ENCODE peak calls at places on chromosomes 7 and 10, in seven cellular contexts. L is cardiac muscle cell, N is tibial artery, S is Peyer's patch, I is left ventricle myocardium inferior, V is uterus, A is endodermal cell. D is an unnamed sample.
A peak's percentile ranks its signal among the peaks of the same experiment; 100 is the strongest.

GRCh38 chr10:112963835-112964234 is 13.8 kb downstream of the TCF7L2 start:
- DNase-seq in I (no peak), S (no peak), A (peak; percentile 61), V (no peak), N (no peak), L (peak; percentile 49), D (no peak)

GRCh38 chr7:138091073-138091472 is 14.8 kb downstream of the AKR1D1 start:
- DNase-seq in N (no peak), A (no peak), S (no peak), V (no peak), L (no peak), I (no peak), D (no peak)

GRCh38 chr10:6583447-6583846 is 3.4 kb upstream of the PRKCQ start:
- DNase-seq in A (no peak), N (no peak), V (no peak), S (peak; percentile 37), L (no peak), I (no peak), D (no peak)

GRCh38 chr7:22356855-22357310 is at the start of gene RAPGEF5:
- DNase-seq in N (no peak), I (no peak), S (no peak), A (peak; percentile 85), L (no peak), V (no peak), D (peak; percentile 89)

GRCh38 chr7:107982918-107983389 is 20.0 kb downstream of the LAMB1 start:
- DNase-seq in N (no peak), A (no peak), L (no peak), V (peak; percentile 48), I (no peak), S (no peak), D (no peak)

GRCh38 chr10:125840955-125841354 is 17.6 kb downstream of the BCCIP start:
- DNase-seq in V (no peak), S (no peak), A (no peak), L (no peak), I (no peak), N (no peak), D (no peak)

GRCh38 chr10:60314306-60314940 is 75.3 kb downstream of the ANK3 start:
- DNase-seq in L (peak; percentile 76), V (no peak), A (no peak), I (no peak), S (no peak), N (no peak), D (peak; percentile 62)

GRCh38 chr10:61628199-61628874 is 34.4 kb upstream of the CABCOCO1 start:
- DNase-seq in N (no peak), I (no peak), L (peak; percentile 62), S (no peak), V (no peak), A (no peak), D (no peak)

GRCh38 chr7:44881066-44881600 is 4.2 kb downstream of the PURB start:
- DNase-seq in S (no peak), N (no peak), I (no peak), A (no peak), L (peak; percentile 40), V (no peak), D (no peak)

GRCh38 chr7:7869036-7869435 is 99.6 kb upstream of the GLCCI1 start:
- DNase-seq in I (no peak), V (no peak), N (no peak), L (no peak), S (no peak), A (no peak), D (no peak)
- H3K27ac ChIP-seq in I (peak overlapping the region; percentile 53), V (no peak overlapping the region), N (no peak overlapping the region), L (no peak overlapping the region), S (no peak overlapping the region), A (no peak overlapping the region), D (no peak overlapping the region)

DNA sequence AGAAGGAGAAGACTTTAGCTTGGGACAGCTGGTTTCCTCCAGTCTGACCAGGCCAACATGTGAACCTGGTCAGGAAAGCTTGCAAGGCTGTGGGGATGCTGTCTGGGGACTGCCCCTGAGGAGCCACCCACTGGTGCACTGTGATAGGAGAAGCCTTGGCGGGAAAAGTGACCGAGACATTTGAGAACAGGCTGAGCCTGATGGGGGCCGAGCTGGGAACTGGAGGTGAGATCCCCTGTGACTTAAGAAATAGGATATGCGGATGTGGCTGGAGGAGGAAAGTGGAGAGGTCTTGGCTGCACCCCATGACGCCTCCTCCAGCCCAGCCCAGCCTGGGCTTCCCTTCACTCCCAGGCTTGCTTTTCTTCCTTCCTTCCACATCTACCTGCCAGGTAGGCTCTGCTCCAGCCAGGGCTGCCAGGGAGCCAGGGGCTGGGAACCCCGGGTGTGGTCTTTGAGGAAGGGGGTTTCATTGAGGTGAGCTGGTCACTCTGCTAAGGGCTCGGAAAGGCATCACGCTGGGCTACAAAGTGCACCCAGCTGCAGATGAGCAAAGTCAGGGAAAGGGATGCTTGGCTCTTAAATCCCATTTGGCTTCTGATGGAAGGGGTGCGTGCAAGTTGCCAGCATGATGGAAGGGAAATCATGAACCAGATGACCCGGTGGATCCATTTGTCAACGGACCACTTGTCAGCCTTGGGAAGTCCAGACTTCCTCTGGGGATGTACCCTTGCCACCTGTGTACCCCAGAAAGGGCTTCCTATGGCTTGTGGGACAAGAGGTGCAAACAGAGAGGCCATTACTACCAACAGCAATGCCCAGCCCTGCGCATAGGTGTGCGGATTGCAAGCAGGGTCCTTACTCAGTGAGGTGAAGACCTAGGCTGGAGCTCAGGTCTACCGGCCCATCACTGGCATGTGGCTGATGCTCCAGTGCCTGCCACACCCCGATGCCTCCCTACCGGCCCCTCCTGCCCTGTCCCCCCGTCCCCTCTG is 66.3 kb downstream of the C10orf143 start:
- DNase-seq in A (no peak), N (no peak), V (peak; percentile 4), I (no peak), S (no peak), L (no peak), D (no peak)
- TF ChIP-seq CTCF in A (no peak), N (no peak), V (no peak), I (no peak), S (no peak), L (no peak), D (no peak)

GRCh38 chr10:130167193-130167592 is 31.0 kb downstream of the GLRX3 start:
- DNase-seq in V (no peak), I (no peak), S (no peak), N (no peak), A (no peak), L (no peak), D (no peak)
- H3K27ac ChIP-seq in V (no peak overlapping the region), I (no peak overlapping the region), S (no peak overlapping the region), N (no peak overlapping the region), A (no peak overlapping the region), L (no peak overlapping the region), D (no peak overlapping the region)

DNA sequence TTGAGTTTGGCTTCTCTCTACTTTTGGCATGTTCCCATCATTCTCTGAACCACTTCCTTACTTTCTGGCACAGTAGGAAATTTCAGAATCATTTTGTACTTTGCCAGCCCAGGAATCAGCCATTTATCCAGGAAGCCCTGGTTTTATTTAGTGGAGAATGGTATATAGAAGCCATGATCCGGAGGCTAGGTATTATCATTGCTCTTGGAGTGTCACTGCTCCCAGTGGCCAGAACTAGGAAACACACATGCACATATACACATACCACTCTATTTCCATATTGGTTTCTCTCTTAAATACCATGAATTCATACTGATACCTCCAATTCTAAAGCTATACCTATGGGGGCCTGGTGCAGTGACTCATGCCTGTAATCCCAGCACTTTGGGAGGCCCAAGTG is 36.3 kb downstream of the SUFU start:
- DNase-seq in N (no peak), I (no peak), L (peak; percentile 30), V (no peak), A (no peak), S (no peak), D (peak; percentile 24)
- TF ChIP-seq CTCF in N (peak; percentile 31), I (peak; percentile 41), L (peak; percentile 35), V (no peak), A (peak; percentile 64), S (no peak), D (no peak)

DNA sequence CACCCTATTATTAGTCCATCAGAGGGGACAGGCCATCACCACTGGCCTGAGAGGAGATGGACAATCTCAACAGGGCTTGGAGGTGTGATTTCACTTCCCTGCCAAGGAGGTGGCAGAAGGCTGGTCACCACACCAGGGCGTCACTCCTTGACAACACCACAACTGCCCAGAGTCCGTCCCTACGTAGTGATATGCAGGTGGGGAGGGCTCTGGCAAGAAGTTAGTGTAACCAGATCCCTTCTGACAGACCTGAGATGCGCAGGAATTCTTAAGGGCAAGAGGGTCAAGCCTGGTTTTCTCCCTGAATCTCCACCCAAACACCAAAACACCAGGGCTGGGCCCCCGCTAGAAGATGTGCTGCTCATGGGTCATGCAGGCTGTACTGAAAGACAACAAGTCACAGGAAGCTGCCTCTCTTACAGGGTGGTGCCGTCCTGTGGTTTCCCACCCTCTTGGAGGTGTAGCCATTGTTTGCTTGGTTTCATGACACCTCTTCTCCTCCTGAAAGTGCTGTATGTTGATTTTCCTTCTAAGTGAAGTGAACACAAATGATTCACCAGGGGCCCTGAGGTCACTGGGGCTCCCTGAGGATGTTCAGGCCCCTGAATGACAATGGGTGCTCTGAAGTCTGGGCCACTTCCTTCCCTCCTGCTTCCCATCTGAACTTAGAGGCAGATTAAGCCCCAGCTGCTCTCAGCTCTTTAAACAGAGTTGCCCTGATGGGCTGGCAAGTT is 27.1 kb downstream of the ATXN7L1 start:
- DNase-seq in V (no peak), I (no peak), S (peak; percentile 28), L (peak; percentile 12), N (no peak), A (peak; percentile 92), D (peak; percentile 29)
- H3K27ac ChIP-seq in V (no peak overlapping the region), I (no peak overlapping the region), S (peak overlapping the region; percentile 38), L (no peak overlapping the region), N (no peak overlapping the region), A (no peak overlapping the region), D (peak overlapping the region; percentile 37)

GRCh38 chr10:111756541-111757061 is 427.0 kb downstream of the GPAM start:
- DNase-seq in I (peak; percentile 15), L (no peak), S (no peak), N (peak; percentile 37), A (peak; percentile 89), V (peak; percentile 22), D (no peak)
- TF ChIP-seq CTCF in I (peak; percentile 61), L (no peak), S (no peak), N (peak; percentile 52), A (peak; percentile 86), V (peak; percentile 40), D (peak; percentile 14)

GRCh38 chr10:72204296-72204695 is 11.5 kb upstream of the ANAPC16 start:
- DNase-seq in V (no peak), A (no peak), I (no peak), L (peak; percentile 4), S (no peak), N (no peak), D (no peak)
- H3K27ac ChIP-seq in V (no peak overlapping the region), A (no peak overlapping the region), I (peak overlapping the region; percentile 10), L (peak overlapping the region; percentile 73), S (no peak overlapping the region), N (no peak overlapping the region), D (no peak overlapping the region)

DNA sequence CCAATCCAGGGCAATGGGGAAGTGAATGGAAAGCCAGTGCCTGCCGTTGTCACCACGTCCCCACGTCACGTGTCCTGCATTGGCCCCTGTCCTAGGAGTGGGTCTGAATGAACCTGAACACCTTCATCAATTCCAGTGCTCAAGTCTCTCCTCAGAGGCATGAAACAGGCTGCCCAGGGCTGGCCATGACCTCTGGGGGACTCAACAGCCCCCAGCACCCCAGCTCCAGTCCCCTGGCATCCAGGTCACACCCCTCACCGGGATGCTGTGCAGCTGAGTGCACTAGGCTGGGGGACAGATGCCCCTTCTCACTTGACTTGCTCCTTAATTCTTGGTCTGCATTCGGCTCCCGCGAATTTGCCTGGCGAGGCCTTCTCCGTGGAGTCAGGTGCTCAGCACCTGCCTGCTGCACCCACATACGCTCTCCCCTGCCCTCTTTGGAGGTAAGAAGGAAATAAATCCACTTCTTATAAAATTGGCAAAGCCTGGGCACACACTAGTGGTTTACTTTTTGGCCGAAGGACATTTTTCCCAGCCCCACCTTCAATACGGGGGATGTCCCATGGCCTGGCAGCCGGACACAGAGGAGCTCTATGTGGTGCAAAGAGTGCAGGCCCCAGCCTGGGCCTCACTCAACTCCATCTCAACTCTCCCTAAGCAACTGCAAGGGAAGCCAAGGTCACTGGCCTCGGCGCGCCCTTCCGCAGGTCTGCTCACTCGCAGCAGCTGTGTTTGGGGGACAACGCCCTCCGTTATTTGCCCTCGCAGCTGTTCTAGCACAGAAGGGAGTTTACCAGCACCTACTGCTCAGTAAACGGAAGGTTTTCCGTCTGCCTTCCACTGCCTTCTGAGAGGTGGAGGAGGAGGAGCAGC is 77.6 kb upstream of the SHH start:
- DNase-seq in S (no peak), V (no peak), I (no peak), N (no peak), A (no peak), L (no peak), D (no peak)
- TF ChIP-seq CTCF in S (no peak), V (no peak), I (no peak), N (no peak), A (no peak), L (no peak), D (no peak)